ENCODE peak calls at places on chromosomes 4 and X, in seven cellular contexts. B is A673; A is neural progenitor cell; M is keratinocyte; O is OCI-LY7; Y is NT2/D1; P is naive thymus-derived CD4-positive, alpha-beta T cell. R is an unnamed sample. For H3K4me1, the result is how much of the 10 kb centered on the place peaks cover.

GRCh38 chrX:7132335-7133035 is 15.0 kb upstream of the STS start:
- DNase-seq in Y (peak), A (peak), O (peak), M (peak), B (peak), P (peak), R (no peak)

GRCh38 chrX:19152762-19153161 is 30.5 kb upstream of the ADGRG2 start:
- DNase-seq in M (peak), Y (no peak), A (no peak), P (no peak), B (no peak), O (no peak), R (no peak)

GRCh38 chrX:39309721-39310152 is 508.5 kb downstream of the MID1IP1 start:
- DNase-seq in O (no peak), B (peak), M (no peak), A (no peak), P (peak), Y (no peak), R (no peak)

GRCh38 chr4:15325987-15326386 is 101.8 kb upstream of the C1QTNF7 start:
- DNase-seq in M (no peak), A (no peak), B (no peak), P (no peak), Y (no peak), O (no peak), R (no peak)

GRCh38 chrX:136237074-136237473 is 14.1 kb downstream of the MAP7D3 start:
- DNase-seq in P (no peak), O (no peak), B (no peak), Y (no peak), M (no peak), A (no peak), R (no peak)

GRCh38 chrX:14080031-14080430 is 50.3 kb upstream of the GEMIN8 start:
- DNase-seq in M (no peak), B (no peak), Y (no peak), P (no peak), A (no peak), O (no peak), R (no peak)

GRCh38 chr4:74311696-74312313 is 3.5 kb downstream of the EPGN start:
- DNase-seq in P (peak), Y (peak), A (peak), M (no peak), B (peak), O (peak), R (no peak)

GRCh38 chr4:6470502-6471302 is 1.7 kb downstream of the PPP2R2C start:
- DNase-seq in Y (no peak), O (no peak), B (no peak), A (peak), P (no peak), M (no peak), R (no peak)

GRCh38 chr4:242121-242848 is 63.0 kb downstream of the ZNF732 start:
- DNase-seq in B (peak), A (peak), Y (peak), O (peak), M (no peak), P (peak), R (peak)

GRCh38 chr4:78775278-78776030 is 696 bp upstream of the BMP2K start:
- DNase-seq in P (peak), A (peak), O (peak), Y (peak), M (no peak), B (peak), R (peak)

GRCh38 chr4:36712013-36712412 is 430.6 kb downstream of the DTHD1 start:
- DNase-seq in B (peak), M (no peak), Y (no peak), A (no peak), O (no peak), P (no peak), R (no peak)

GRCh38 chr4:57119054-57119651 is 9.0 kb upstream of the IGFBP7 start:
- DNase-seq in O (no peak), M (no peak), Y (no peak), B (peak), P (no peak), A (peak), R (no peak)

GRCh38 chr4:145507636-145508035 is 26.0 kb downstream of the SMAD1 start:
- DNase-seq in M (peak), P (no peak), B (no peak), A (no peak), Y (no peak), O (peak), R (no peak)

GRCh38 chrX:147853701-147854100 is 58.0 kb upstream of the FMR1 start:
- DNase-seq in M (no peak), A (no peak), Y (no peak), P (no peak), O (no peak), B (no peak), R (no peak)

GRCh38 chrX:84188320-84188834 is 378 bp upstream of the RPS6KA6 start:
- DNase-seq in P (no peak), M (no peak), O (no peak), Y (peak), A (peak), B (no peak), R (no peak)

GRCh38 chr4:181970356-181970755 is 272.8 kb upstream of the TENM3 start:
- DNase-seq in M (no peak), P (no peak), B (no peak), A (no peak), O (no peak), Y (no peak), R (no peak)
- H3K4me1 ChIP-seq in M (under half), P (under half), B (under half), A (under half), O (under half), Y (under half), R (under half)

DNA sequence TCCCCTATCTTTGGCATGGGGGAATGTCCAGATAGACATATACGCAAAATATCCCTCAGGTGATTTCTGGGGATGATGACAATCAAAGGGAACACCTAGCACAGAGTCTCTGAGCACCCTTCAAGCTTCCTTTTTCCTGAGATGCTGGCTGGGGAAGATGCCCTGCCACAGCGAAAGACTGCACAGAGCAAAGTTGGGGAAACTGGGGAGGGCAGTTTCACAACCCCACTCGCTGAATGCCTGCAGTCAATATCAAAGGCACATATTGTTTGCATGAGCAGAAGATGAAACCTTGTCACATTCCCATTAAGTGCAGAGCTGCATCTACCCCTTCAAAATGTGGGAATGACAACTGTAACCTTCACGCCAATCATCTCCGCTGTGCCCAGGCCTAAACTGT is 2.6 kb downstream of the GPC4 start:
- DNase-seq in A (no peak), B (no peak), O (no peak), Y (no peak), M (no peak), P (no peak), R (no peak)
- H3K4me3 ChIP-seq in A (peak), B (no peak), O (no peak), Y (peak), M (no peak), P (no peak), R (no peak)

GRCh38 chrX:34658316-34658715 is 1.2 kb upstream of the TMEM47 start:
- DNase-seq in O (no peak), B (no peak), P (no peak), Y (no peak), A (no peak), M (no peak), R (no peak)

GRCh38 chrX:34654939-34655338 is 2.1 kb downstream of the TMEM47 start:
- DNase-seq in Y (no peak), O (no peak), M (no peak), P (no peak), A (peak), B (peak), R (no peak)

GRCh38 chrX:34655496-34656258 is 1.4 kb downstream of the TMEM47 start:
- DNase-seq in P (no peak), O (no peak), B (peak), Y (no peak), M (no peak), A (peak), R (no peak)

GRCh38 chrX:34656842-34657780 is at the start of gene TMEM47:
- DNase-seq in M (no peak), B (peak), Y (peak), A (peak), P (no peak), O (no peak), R (no peak)

DNA sequence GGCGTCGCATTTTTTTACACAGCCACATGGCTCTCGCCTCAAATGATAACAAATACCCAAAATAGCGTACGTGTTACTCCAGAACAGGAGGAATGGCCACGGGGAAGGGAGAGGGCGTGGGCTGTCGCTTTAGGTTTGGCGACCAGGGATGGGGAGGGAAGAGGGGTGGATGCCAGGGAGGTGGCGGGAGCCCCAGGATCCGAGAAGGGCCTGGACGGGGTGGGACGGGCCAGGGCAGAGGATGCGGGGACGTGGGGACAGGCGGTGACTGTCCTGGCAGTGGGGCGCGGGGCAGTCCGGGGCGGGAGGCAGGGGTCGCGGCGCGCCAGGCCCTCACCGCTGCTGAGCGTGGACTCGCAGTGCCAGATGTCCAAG is 631 bp downstream of the TMEM47 start:
- DNase-seq in O (no peak), M (no peak), B (peak), P (no peak), A (no peak), Y (no peak), R (no peak)
- H3K4me1 ChIP-seq in O (under half), M (under half), B (under half), P (under half), A (under half), Y (under half), R (under half)

GRCh38 chrX:952816-953215 is 259.6 kb downstream of the CRLF2 start:
- DNase-seq in B (no peak), P (no peak), O (no peak), Y (no peak), M (no peak), A (no peak), R (no peak)

DNA sequence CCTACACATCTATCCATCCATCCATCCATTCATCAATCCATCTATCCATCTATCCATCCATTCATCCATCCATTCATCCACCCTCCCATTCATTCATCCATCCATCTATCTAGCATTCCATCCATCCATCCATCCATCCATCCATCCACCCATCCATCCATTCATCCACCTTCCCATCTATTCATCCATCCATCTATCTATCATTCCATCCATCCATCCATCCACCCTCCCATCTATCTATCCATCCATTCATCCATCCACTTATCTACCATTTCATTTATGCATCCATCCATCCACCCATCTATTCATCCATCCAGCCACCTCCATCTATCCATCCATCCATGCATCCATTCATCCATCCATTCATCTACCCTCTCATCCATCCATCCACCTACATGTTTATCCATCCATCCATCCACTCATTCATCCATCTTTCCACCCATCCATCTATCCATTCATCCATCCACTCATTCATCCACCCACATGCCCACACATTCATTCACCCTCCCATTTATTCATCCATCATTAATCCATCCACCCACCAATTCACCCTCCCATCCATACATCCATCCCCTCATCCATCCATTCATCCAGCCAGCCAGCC is 258.5 kb downstream of the CRLF2 start:
- DNase-seq in O (no peak), B (no peak), M (no peak), Y (no peak), P (no peak), A (no peak), R (no peak)
- H3K4me3 ChIP-seq in O (no peak), B (no peak), M (no peak), Y (no peak), P (no peak), A (no peak), R (no peak)

DNA sequence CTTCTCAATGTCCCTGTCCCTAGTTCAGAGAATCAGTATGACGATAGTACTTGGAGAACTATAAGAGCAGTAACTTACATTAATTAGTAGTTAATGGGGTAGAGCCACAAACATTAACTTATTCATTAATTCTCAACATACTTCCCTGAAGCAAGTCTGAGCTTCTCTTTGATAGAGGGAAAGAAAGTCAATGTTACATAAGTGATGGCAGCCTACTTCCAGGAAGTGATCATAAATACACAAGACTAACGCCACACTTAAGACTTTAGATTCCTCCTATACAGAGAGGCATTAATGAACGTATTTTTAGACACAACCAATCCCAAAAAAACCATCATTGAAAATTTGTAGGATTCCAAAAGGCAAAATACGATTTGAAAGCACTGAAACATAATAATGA is 33.8 kb downstream of the TSPAN5 start:
- DNase-seq in P (no peak), O (no peak), A (no peak), Y (no peak), M (no peak), B (no peak), R (no peak)
- H3K4me1 ChIP-seq in P (under half), O (under half), A (under half), Y (under half), M (under half), B (under half), R (under half)

DNA sequence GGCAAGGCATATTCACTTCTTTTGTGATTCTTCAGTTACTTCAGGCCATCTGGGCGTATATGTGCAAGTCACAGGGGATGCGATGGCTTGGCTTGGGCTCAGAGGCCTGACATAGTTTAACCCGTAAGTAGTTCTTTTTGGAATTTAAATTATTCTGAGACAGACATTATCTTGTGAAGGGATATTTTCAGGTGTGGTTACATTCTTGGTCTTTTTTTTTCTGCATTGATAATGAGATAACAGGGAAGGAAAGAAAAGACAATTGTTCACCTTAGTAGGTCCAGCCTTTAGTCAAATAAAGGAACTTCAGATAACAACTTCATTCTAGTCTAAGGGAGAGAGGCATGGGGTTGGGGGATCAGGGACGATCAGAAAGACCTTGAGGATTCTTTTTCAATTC is 74.8 kb downstream of the TEX13C start:
- DNase-seq in M (no peak), O (no peak), Y (no peak), B (no peak), A (no peak), P (no peak), R (no peak)
- H3K4me3 ChIP-seq in M (no peak), O (no peak), Y (no peak), B (no peak), A (no peak), P (no peak), R (no peak)

DNA sequence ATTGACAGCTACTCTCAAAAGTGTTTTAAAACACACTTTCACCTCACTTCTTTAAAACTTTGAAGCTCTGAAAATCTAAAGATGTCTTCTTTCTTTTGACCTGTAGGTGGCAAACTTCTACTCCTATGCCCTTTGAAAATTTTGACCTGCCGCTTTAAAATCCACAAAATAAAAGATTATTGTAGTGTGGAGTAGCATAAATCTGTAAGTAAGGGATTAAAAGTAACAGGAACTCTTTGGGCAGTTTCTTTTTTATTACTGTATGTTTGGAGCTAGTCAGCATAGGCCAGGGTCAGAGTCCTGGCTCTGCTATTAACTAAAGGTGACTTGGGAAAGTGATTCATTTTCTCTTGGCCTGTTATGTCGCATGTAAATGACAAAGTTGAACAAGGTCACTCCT is 25.5 kb downstream of the BBS12 start:
- DNase-seq in B (peak), Y (no peak), O (peak), P (peak), A (peak), M (no peak), R (no peak)
- H3K4me1 ChIP-seq in B (under half), Y (under half), O (under half), P (under half), A (under half), M (under half), R (under half)